ENCODE peak calls at places on chromosomes 11 and 22, in seven cellular contexts. D, C, E, X, F, M and U are unnamed samples.
A peak's percentile ranks its signal among the peaks of the same experiment; 100 is the strongest.

GRCh38 chr11:7971846-7972245 is 6.6 kb upstream of the NLRP10 start:
- DNase-seq in D (no peak), C (no peak), E (no peak), X (no peak), F (no peak), M (no peak), U (no peak)

GRCh38 chr11:128735935-128736610 is 42.2 kb downstream of the FLI1 start:
- DNase-seq in D (no peak), C (no peak), E (no peak), X (no peak), F (no peak), M (no peak), U (no peak)

GRCh38 chr11:107696140-107696539 is 15.7 kb downstream of the SLN start:
- DNase-seq in D (no peak), C (peak; percentile 71), E (peak; percentile 77), X (no peak), F (no peak), M (no peak), U (no peak)

GRCh38 chr11:16028406-16028805 is 327.9 kb downstream of the SOX6 start:
- DNase-seq in D (no peak), C (no peak), E (no peak), X (no peak), F (no peak), M (no peak), U (no peak)

GRCh38 chr22:31475778-31476177 is 13.9 kb downstream of the EIF4ENIF1 start:
- DNase-seq in D (no peak), C (no peak), E (no peak), X (no peak), F (no peak), M (no peak), U (no peak)

GRCh38 chr11:1832989-1833365 is 1.8 kb upstream of the SYT8 start:
- DNase-seq in D (peak; percentile 80), C (no peak), E (no peak), X (no peak), F (peak; percentile 66), M (no peak), U (no peak)

GRCh38 chr22:27129266-27129665 is 471.9 kb downstream of the MIAT start:
- DNase-seq in D (no peak), C (peak; percentile 64), E (no peak), X (no peak), F (no peak), M (no peak), U (no peak)

GRCh38 chr22:46612904-46613605 is 7.1 kb upstream of the GRAMD4 start:
- DNase-seq in D (peak; percentile 83), C (no peak), E (no peak), X (no peak), F (no peak), M (no peak), U (peak; percentile 28)

GRCh38 chr11:70078095-70078795 is at the start of gene ANO1:
- DNase-seq in D (peak; percentile 51), C (no peak), E (no peak), X (no peak), F (no peak), M (peak; percentile 53), U (no peak)

GRCh38 chr11:15716550-15716949 is 601.8 kb downstream of the INSC start:
- DNase-seq in D (no peak), C (no peak), E (no peak), X (no peak), F (no peak), M (no peak), U (no peak)

GRCh38 chr11:15794361-15795150 is 561.8 kb downstream of the SOX6 start:
- DNase-seq in D (no peak), C (no peak), E (no peak), X (no peak), F (no peak), M (no peak), U (no peak)

GRCh38 chr11:36345535-36346141 is 49.5 kb downstream of the PRR5L start:
- DNase-seq in D (no peak), C (no peak), E (no peak), X (no peak), F (no peak), M (no peak), U (no peak)

DNA sequence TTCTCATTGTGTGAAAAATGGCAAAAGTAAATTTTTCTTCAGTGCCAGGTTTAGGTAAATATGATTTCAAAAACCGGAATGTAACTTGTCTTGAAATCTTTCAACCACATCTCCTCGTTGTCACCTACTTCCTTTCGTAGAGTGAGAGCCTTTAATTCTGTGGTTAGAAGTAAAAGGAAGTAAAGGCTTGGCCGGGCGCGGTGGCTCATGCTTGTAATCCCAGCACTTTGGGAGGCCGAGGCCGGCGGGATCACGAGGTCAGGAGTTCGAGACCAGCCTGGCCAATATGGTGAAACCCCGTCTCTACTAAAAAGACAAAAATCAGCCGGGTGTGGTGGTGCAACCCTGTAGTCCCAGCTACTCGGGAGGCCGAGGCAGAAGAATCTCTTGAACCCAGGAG is 29.8 kb downstream of the SGSM3 start:
- DNase-seq in D (peak; percentile 93), C (no peak), E (no peak), X (no peak), F (no peak), M (no peak), U (no peak)
- TF ChIP-seq POLR2A in D (no peak), C (no peak), E (no peak), X (no peak), F (no peak), M (no peak), U (no peak)

GRCh38 chr11:66069715-66070603 is at the start of gene PACS1:
- DNase-seq in D (peak; percentile 97), C (peak; percentile 70), E (no peak), X (peak; percentile 60), F (peak; percentile 83), M (peak; percentile 85), U (peak; percentile 83)
- TF ChIP-seq POLR2A in D (no peak), C (peak; percentile 82), E (no peak), X (no peak), F (peak; percentile 3), M (no peak), U (peak; percentile 33)

DNA sequence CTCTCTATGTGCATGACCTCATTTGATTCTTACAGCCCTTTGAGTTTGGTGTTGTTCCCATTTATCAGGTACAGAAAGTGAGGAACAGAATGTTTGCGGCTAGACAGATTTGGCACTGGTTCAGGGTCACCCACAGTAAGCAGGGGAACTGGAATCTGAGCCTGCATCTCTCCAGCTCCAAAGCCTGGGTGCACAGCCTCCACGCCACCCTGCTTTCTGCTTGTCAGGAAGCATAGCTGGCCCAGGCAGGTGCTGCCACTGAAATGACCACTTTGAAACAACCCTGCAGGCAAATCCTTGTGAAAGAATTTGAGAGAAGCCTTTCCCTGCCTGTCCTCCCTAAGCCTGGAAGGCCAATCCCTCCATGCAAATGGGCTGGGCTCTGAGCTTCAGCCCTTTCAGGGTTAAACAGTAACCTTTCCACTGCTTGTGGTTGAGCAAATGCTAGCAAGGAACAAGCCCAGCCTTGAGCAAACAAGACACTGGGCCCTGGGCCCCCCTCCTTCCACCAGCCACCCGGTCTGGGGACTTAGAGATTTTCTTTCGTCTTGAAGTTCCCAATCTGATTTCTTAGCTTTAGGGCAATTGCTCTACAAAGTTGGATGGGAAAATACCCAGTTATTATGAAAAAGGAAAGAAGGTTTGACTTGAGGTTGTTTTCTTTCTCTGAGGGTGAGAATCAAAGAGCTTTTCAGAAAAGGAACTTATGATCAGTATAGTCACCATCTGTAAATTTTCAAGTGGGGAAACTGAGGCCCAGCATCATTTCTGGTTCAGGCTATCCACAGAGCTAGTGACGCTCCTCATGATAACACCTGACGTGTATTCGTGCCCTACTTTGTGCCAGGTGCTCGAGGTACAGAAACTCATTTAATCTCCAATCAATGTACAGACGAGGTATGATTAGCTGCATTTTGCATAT is 19.4 kb downstream of the EHF start:
- DNase-seq in D (no peak), C (peak; percentile 98), E (no peak), X (peak; percentile 76), F (no peak), M (no peak), U (no peak)
- TF ChIP-seq POLR2A in D (no peak), C (peak; percentile 33), E (no peak), X (no peak), F (no peak), M (no peak), U (no peak)

DNA sequence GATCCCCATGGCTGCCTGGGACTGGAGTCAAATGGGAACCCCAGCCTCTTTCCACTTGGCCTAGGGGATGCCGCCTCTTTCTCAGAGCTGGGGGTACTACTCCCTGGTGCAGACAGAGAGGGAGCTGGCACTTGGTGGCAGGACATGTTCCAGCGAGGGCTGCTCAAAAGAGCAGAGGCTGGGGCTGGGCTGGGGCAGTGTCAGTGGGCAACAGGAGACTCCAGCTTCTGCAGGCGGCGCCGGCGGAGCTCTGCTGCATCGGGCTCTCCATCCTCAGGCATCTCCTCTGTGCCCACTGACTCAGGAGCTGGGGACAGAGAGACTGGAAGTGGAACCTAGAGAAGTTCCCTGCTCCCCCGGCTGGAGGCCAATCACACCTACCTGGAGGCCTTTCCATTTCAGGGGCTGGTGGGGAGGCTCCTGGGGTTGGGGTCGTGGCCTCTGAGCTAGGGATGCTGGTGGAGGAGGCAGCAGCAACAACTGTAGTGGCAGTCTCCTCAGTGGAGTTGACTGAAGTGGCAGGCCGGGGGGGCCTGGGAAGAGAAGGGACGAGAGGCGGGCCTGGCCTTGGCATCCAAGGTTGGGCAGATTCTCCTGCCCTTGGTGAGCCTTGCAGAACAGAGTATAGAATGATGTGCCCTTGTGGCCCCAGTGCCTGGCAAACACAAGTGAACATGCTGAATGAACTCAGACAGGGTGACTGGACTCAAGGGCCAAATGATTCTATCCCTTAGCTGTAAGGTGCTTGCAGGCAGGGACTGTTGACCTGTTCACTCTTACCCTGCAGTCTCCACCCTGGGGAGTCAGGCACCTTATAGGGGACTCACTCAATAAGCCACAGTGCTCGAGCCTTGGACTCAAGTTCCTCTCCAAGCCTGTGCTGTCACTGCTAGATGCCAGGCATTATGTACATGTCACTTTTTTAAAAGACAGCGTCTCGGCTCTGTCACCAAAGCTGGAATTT is 5.9 kb downstream of the SYVN1 start:
- DNase-seq in D (peak; percentile 67), C (no peak), E (no peak), X (no peak), F (peak; percentile 55), M (peak; percentile 60), U (no peak)
- TF ChIP-seq POLR2A in D (no peak), C (no peak), E (no peak), X (no peak), F (no peak), M (no peak), U (peak; percentile 39)